ENCODE peak calls at places on chromosome 4, in eight cellular contexts. One of them, this sample, is unnamed.

GRCh38 chr4:82710202-82710929 is 88.2 kb downstream of the SCD5 start:
- DNase-seq in DND-41: peak
- DNase-seq in CD4-positive, alpha-beta T cell: no peak
- DNase-seq in choroid plexus epithelial cell: no peak
- DNase-seq in WTC11: no peak
- DNase-seq in kidney epithelial cell: no peak
- DNase-seq in fibroblast of lung: no peak
- DNase-seq in MCF 10A: no peak
- DNase-seq in this sample: no peak

GRCh38 chr4:151150821-151151580 is 51.6 kb downstream of the RPS3A start:
- DNase-seq in fibroblast of lung: no peak
- DNase-seq in WTC11: no peak
- DNase-seq in CD4-positive, alpha-beta T cell: no peak
- DNase-seq in DND-41: no peak
- DNase-seq in kidney epithelial cell: no peak
- DNase-seq in choroid plexus epithelial cell: no peak
- DNase-seq in MCF 10A: no peak
- DNase-seq in this sample: no peak

GRCh38 chr4:119172223-119172622 is 36.6 kb downstream of the MYOZ2 start:
- DNase-seq in fibroblast of lung: no peak
- DNase-seq in MCF 10A: no peak
- DNase-seq in choroid plexus epithelial cell: no peak
- DNase-seq in kidney epithelial cell: no peak
- DNase-seq in WTC11: no peak
- DNase-seq in CD4-positive, alpha-beta T cell: no peak
- DNase-seq in DND-41: no peak
- DNase-seq in this sample: peak

GRCh38 chr4:102606261-102606660 is 105.1 kb downstream of the NFKB1 start:
- DNase-seq in kidney epithelial cell: no peak
- DNase-seq in WTC11: no peak
- DNase-seq in DND-41: no peak
- DNase-seq in fibroblast of lung: no peak
- DNase-seq in MCF 10A: no peak
- DNase-seq in CD4-positive, alpha-beta T cell: no peak
- DNase-seq in choroid plexus epithelial cell: peak
- DNase-seq in this sample: no peak

GRCh38 chr4:65083076-65083475 is 587.2 kb downstream of the EPHA5 start:
- DNase-seq in choroid plexus epithelial cell: peak
- DNase-seq in CD4-positive, alpha-beta T cell: no peak
- DNase-seq in fibroblast of lung: no peak
- DNase-seq in MCF 10A: no peak
- DNase-seq in kidney epithelial cell: no peak
- DNase-seq in DND-41: no peak
- DNase-seq in WTC11: no peak
- DNase-seq in this sample: no peak

GRCh38 chr4:101418055-101418454 is 70.7 kb upstream of the PPP3CA start:
- DNase-seq in MCF 10A: no peak
- DNase-seq in WTC11: no peak
- DNase-seq in CD4-positive, alpha-beta T cell: peak
- DNase-seq in choroid plexus epithelial cell: peak
- DNase-seq in fibroblast of lung: no peak
- DNase-seq in kidney epithelial cell: no peak
- DNase-seq in DND-41: peak
- DNase-seq in this sample: peak

GRCh38 chr4:48913346-48913745 is 6.8 kb upstream of the OCIAD2 start:
- DNase-seq in WTC11: no peak
- DNase-seq in choroid plexus epithelial cell: peak
- DNase-seq in DND-41: no peak
- DNase-seq in CD4-positive, alpha-beta T cell: no peak
- DNase-seq in kidney epithelial cell: peak
- DNase-seq in MCF 10A: peak
- DNase-seq in fibroblast of lung: peak
- DNase-seq in this sample: no peak

GRCh38 chr4:87716350-87717041 is 66.4 kb downstream of the DMP1 start:
- DNase-seq in MCF 10A: no peak
- DNase-seq in DND-41: no peak
- DNase-seq in WTC11: no peak
- DNase-seq in CD4-positive, alpha-beta T cell: no peak
- DNase-seq in fibroblast of lung: no peak
- DNase-seq in choroid plexus epithelial cell: peak
- DNase-seq in kidney epithelial cell: no peak
- DNase-seq in this sample: no peak

GRCh38 chr4:69977582-69977981 is 12.1 kb upstream of the CSN2 start:
- DNase-seq in fibroblast of lung: peak
- DNase-seq in DND-41: no peak
- DNase-seq in choroid plexus epithelial cell: peak
- DNase-seq in kidney epithelial cell: no peak
- DNase-seq in WTC11: no peak
- DNase-seq in CD4-positive, alpha-beta T cell: no peak
- DNase-seq in MCF 10A: no peak
- DNase-seq in this sample: no peak

GRCh38 chr4:85929926-85930325 is 429.9 kb downstream of the MAPK10 start:
- DNase-seq in CD4-positive, alpha-beta T cell: no peak
- DNase-seq in fibroblast of lung: no peak
- DNase-seq in kidney epithelial cell: peak
- DNase-seq in DND-41: peak
- DNase-seq in MCF 10A: no peak
- DNase-seq in choroid plexus epithelial cell: no peak
- DNase-seq in WTC11: peak
- DNase-seq in this sample: no peak

GRCh38 chr4:118732591-118733330 is 47.6 kb downstream of the METTL14 start:
- DNase-seq in WTC11: no peak
- DNase-seq in fibroblast of lung: peak
- DNase-seq in CD4-positive, alpha-beta T cell: no peak
- DNase-seq in choroid plexus epithelial cell: peak
- DNase-seq in DND-41: no peak
- DNase-seq in kidney epithelial cell: no peak
- DNase-seq in MCF 10A: no peak
- DNase-seq in this sample: no peak

GRCh38 chr4:159410076-159410777 is 307.3 kb downstream of the RAPGEF2 start:
- DNase-seq in fibroblast of lung: no peak
- DNase-seq in MCF 10A: peak
- DNase-seq in WTC11: no peak
- DNase-seq in choroid plexus epithelial cell: no peak
- DNase-seq in DND-41: no peak
- DNase-seq in CD4-positive, alpha-beta T cell: no peak
- DNase-seq in kidney epithelial cell: no peak
- DNase-seq in this sample: no peak

GRCh38 chr4:173181769-173182374 is 13.3 kb downstream of the GALNT7 start:
- DNase-seq in CD4-positive, alpha-beta T cell: no peak
- DNase-seq in DND-41: no peak
- DNase-seq in MCF 10A: peak
- DNase-seq in fibroblast of lung: peak
- DNase-seq in kidney epithelial cell: no peak
- DNase-seq in choroid plexus epithelial cell: peak
- DNase-seq in WTC11: no peak
- DNase-seq in this sample: no peak

GRCh38 chr4:81519856-81520255 is 48.1 kb upstream of the RASGEF1B start:
- DNase-seq in CD4-positive, alpha-beta T cell: no peak
- DNase-seq in DND-41: no peak
- DNase-seq in choroid plexus epithelial cell: no peak
- DNase-seq in fibroblast of lung: no peak
- DNase-seq in MCF 10A: no peak
- DNase-seq in WTC11: no peak
- DNase-seq in kidney epithelial cell: no peak
- DNase-seq in this sample: no peak

GRCh38 chr4:136893638-136894037 is 638.7 kb downstream of the PCDH18 start:
- DNase-seq in MCF 10A: no peak
- DNase-seq in fibroblast of lung: peak
- DNase-seq in CD4-positive, alpha-beta T cell: no peak
- DNase-seq in kidney epithelial cell: no peak
- DNase-seq in DND-41: no peak
- DNase-seq in choroid plexus epithelial cell: peak
- DNase-seq in WTC11: no peak
- DNase-seq in this sample: no peak

DNA sequence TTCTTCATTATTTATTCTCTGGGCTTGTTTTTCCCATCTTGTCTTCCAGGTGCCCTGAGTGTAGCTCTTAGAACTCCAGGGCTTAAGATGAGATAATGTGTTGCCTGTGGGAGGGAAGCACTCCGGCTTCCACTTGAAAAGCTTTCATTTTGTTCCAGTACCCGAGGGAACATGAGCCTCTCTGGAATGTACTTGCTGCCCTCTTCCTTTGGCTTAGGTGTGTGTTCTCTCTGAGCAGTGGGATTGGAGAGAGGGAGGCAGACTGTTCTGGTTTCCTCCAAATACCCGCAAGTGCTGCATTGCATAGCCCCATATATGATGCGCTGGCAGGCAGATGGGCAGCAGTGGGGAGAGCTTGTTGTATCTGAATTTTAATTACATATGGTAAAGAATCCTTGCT is 861 bp upstream of the DTHD1 start:
- DNase-seq in DND-41: no peak
- DNase-seq in kidney epithelial cell: no peak
- DNase-seq in choroid plexus epithelial cell: no peak
- DNase-seq in CD4-positive, alpha-beta T cell: no peak
- DNase-seq in MCF 10A: peak
- DNase-seq in fibroblast of lung: no peak
- DNase-seq in WTC11: no peak
- DNase-seq in this sample: no peak
- TF ChIP-seq CTCF in DND-41: no peak
- TF ChIP-seq CTCF in kidney epithelial cell: no peak
- TF ChIP-seq CTCF in choroid plexus epithelial cell: no peak
- TF ChIP-seq CTCF in CD4-positive, alpha-beta T cell: no peak
- TF ChIP-seq CTCF in MCF 10A: no peak
- TF ChIP-seq CTCF in fibroblast of lung: no peak
- TF ChIP-seq CTCF in WTC11: no peak
- TF ChIP-seq CTCF in this sample: no peak

GRCh38 chr4:143558823-143559756 is 45.6 kb downstream of the SMARCA5 start:
- DNase-seq in WTC11: peak
- DNase-seq in choroid plexus epithelial cell: peak
- DNase-seq in DND-41: no peak
- DNase-seq in CD4-positive, alpha-beta T cell: peak
- DNase-seq in kidney epithelial cell: peak
- DNase-seq in fibroblast of lung: peak
- DNase-seq in MCF 10A: peak
- DNase-seq in this sample: peak
- TF ChIP-seq CTCF in WTC11: peak
- TF ChIP-seq CTCF in choroid plexus epithelial cell: peak
- TF ChIP-seq CTCF in DND-41: no peak
- TF ChIP-seq CTCF in CD4-positive, alpha-beta T cell: peak
- TF ChIP-seq CTCF in kidney epithelial cell: peak
- TF ChIP-seq CTCF in fibroblast of lung: peak
- TF ChIP-seq CTCF in MCF 10A: no peak
- TF ChIP-seq CTCF in this sample: peak

GRCh38 chr4:153645183-153645582 is 38.9 kb upstream of the TLR2 start:
- DNase-seq in WTC11: peak
- DNase-seq in kidney epithelial cell: no peak
- DNase-seq in fibroblast of lung: no peak
- DNase-seq in choroid plexus epithelial cell: no peak
- DNase-seq in MCF 10A: peak
- DNase-seq in CD4-positive, alpha-beta T cell: no peak
- DNase-seq in DND-41: no peak
- DNase-seq in this sample: peak

GRCh38 chr4:153639556-153640475 is 44.3 kb upstream of the TLR2 start:
- DNase-seq in fibroblast of lung: no peak
- DNase-seq in CD4-positive, alpha-beta T cell: no peak
- DNase-seq in WTC11: no peak
- DNase-seq in DND-41: no peak
- DNase-seq in choroid plexus epithelial cell: no peak
- DNase-seq in kidney epithelial cell: no peak
- DNase-seq in MCF 10A: no peak
- DNase-seq in this sample: no peak

GRCh38 chr4:153640476-153640802 is 43.6 kb upstream of the TLR2 start:
- DNase-seq in DND-41: no peak
- DNase-seq in MCF 10A: no peak
- DNase-seq in choroid plexus epithelial cell: no peak
- DNase-seq in fibroblast of lung: no peak
- DNase-seq in kidney epithelial cell: no peak
- DNase-seq in WTC11: no peak
- DNase-seq in CD4-positive, alpha-beta T cell: no peak
- DNase-seq in this sample: no peak

GRCh38 chr4:153641532-153641931 is 42.5 kb upstream of the TLR2 start:
- DNase-seq in fibroblast of lung: no peak
- DNase-seq in DND-41: no peak
- DNase-seq in choroid plexus epithelial cell: no peak
- DNase-seq in kidney epithelial cell: no peak
- DNase-seq in WTC11: no peak
- DNase-seq in CD4-positive, alpha-beta T cell: no peak
- DNase-seq in MCF 10A: no peak
- DNase-seq in this sample: no peak

DNA sequence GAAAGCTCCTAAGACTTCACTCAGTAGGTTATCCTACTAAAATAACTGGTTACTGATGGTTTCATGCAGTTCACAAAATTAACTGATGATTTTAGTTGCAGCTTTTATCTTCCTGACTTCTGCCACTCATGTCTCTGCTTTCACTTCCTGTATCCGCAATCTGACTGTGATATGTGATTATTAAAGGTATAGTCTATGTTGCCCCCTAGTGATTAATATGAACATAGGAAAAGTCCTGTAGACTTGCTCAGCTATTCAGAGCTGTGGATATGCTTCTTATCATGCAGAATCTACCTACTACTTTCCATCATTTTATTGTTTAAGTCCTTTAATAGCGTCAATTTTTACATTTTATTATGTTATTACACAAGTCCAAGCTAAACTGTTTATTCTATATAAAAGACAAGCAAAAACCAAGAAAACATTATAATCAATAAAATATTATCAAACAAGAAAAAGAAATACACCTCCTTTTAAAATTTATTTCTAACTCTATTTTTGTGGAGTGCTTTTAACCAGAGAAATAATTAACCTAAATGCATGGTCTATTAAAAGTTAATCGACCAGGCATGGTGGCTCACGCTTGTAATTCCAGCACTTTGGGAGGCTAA is 40.6 kb upstream of the TLR2 start:
- DNase-seq in kidney epithelial cell: peak
- DNase-seq in WTC11: no peak
- DNase-seq in DND-41: no peak
- DNase-seq in choroid plexus epithelial cell: peak
- DNase-seq in MCF 10A: peak
- DNase-seq in CD4-positive, alpha-beta T cell: no peak
- DNase-seq in fibroblast of lung: peak
- DNase-seq in this sample: no peak
- TF ChIP-seq CTCF in kidney epithelial cell: peak
- TF ChIP-seq CTCF in WTC11: no peak
- TF ChIP-seq CTCF in DND-41: peak
- TF ChIP-seq CTCF in choroid plexus epithelial cell: peak
- TF ChIP-seq CTCF in MCF 10A: peak
- TF ChIP-seq CTCF in CD4-positive, alpha-beta T cell: peak
- TF ChIP-seq CTCF in fibroblast of lung: peak
- TF ChIP-seq CTCF in this sample: peak

DNA sequence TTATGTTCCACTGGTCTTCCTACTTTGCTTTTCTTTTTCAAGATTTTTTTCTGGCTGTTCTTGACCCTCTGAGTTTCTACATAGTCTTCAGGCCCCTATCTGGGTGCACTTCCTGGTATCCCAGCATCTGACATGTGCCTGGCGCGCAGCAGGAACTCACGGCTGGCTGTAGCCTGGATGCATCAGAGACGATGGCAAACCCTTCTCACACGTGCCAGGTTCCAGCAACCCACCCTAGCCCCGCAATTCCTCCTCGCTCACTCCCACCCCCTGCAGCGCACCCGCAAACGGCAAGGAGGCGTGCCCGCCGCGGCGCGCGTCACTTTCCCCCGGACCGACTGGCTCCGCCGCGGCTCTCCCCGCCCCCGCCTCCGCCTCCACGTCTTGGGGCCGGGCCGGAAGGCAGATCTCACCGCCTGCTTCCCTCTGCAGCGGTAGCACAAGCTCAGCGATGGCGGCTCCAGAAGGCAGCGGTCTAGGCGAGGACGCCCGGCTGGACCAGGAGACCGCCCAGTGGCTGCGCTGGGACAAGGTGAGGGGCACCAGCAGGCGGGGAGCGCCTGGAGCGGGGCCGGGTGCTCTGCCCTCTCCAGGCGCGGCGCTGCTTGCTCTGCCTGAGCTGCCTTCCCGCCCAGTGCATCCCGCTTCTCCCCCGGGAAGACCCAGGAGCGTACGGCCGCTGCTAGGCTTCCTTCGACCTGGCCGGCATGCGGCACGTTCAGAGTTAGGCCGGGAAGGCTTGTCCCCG is at the start of gene PGM2:
- DNase-seq in MCF 10A: peak
- DNase-seq in kidney epithelial cell: peak
- DNase-seq in choroid plexus epithelial cell: peak
- DNase-seq in CD4-positive, alpha-beta T cell: peak
- DNase-seq in fibroblast of lung: peak
- DNase-seq in WTC11: peak
- DNase-seq in DND-41: peak
- DNase-seq in this sample: peak
- TF ChIP-seq CTCF in MCF 10A: no peak
- TF ChIP-seq CTCF in kidney epithelial cell: no peak
- TF ChIP-seq CTCF in choroid plexus epithelial cell: peak
- TF ChIP-seq CTCF in CD4-positive, alpha-beta T cell: no peak
- TF ChIP-seq CTCF in fibroblast of lung: no peak
- TF ChIP-seq CTCF in WTC11: no peak
- TF ChIP-seq CTCF in DND-41: no peak
- TF ChIP-seq CTCF in this sample: no peak